ENCODE peak calls at places on chromosome 10, in seven cellular contexts. One of them, this sample, is unnamed.
A peak's percentile ranks its signal among the peaks of the same experiment; 100 is the strongest.

GRCh38 chr10:4825868-4826787 is at the start of gene AKR1E2:
- DNase-seq in H1: peak; percentile 81
- DNase-seq in HepG2: no peak
- DNase-seq in K562: peak; percentile 91
- DNase-seq in A549: peak; percentile 98
- DNase-seq in IMR-90: peak; percentile 79
- DNase-seq in GM12878: no peak
- DNase-seq in this sample: peak; percentile 95

GRCh38 chr10:92419740-92420553 is 129.0 kb downstream of the MARCHF5 start:
- DNase-seq in K562: no peak
- DNase-seq in IMR-90: peak; percentile 31
- DNase-seq in A549: no peak
- DNase-seq in H1: peak; percentile 66
- DNase-seq in HepG2: peak; percentile 42
- DNase-seq in GM12878: no peak
- DNase-seq in this sample: no peak

GRCh38 chr10:48285710-48286109 is 11.2 kb upstream of the FRMPD2 start:
- DNase-seq in GM12878: peak; percentile 94
- DNase-seq in IMR-90: no peak
- DNase-seq in HepG2: no peak
- DNase-seq in K562: no peak
- DNase-seq in A549: no peak
- DNase-seq in H1: no peak
- DNase-seq in this sample: no peak

GRCh38 chr10:7410306-7410799 is 481 bp downstream of the SFMBT2 start:
- DNase-seq in IMR-90: peak; percentile 10
- DNase-seq in GM12878: no peak
- DNase-seq in HepG2: no peak
- DNase-seq in A549: no peak
- DNase-seq in K562: peak; percentile 28
- DNase-seq in H1: peak; percentile 76
- DNase-seq in this sample: peak; percentile 60

GRCh38 chr10:62637249-62638061 is 167.1 kb upstream of the ADO start:
- DNase-seq in A549: no peak
- DNase-seq in H1: no peak
- DNase-seq in IMR-90: peak; percentile 61
- DNase-seq in HepG2: peak; percentile 7
- DNase-seq in K562: no peak
- DNase-seq in GM12878: peak; percentile 81
- DNase-seq in this sample: no peak

GRCh38 chr10:50988792-50989191 is 85.5 kb upstream of the PRKG1 start:
- DNase-seq in H1: no peak
- DNase-seq in IMR-90: peak; percentile 53
- DNase-seq in K562: no peak
- DNase-seq in HepG2: no peak
- DNase-seq in A549: no peak
- DNase-seq in GM12878: no peak
- DNase-seq in this sample: peak; percentile 27

GRCh38 chr10:67127441-67127840 is 201.6 kb downstream of the LRRTM3 start:
- DNase-seq in HepG2: no peak
- DNase-seq in A549: no peak
- DNase-seq in H1: no peak
- DNase-seq in IMR-90: no peak
- DNase-seq in GM12878: no peak
- DNase-seq in K562: no peak
- DNase-seq in this sample: no peak

GRCh38 chr10:12473491-12473890 is 124.1 kb downstream of the CAMK1D start:
- DNase-seq in GM12878: no peak
- DNase-seq in IMR-90: no peak
- DNase-seq in A549: no peak
- DNase-seq in HepG2: no peak
- DNase-seq in H1: no peak
- DNase-seq in K562: no peak
- DNase-seq in this sample: no peak

GRCh38 chr10:114239117-114239993 is at the start of gene VWA2:
- DNase-seq in H1: peak; percentile 86
- DNase-seq in HepG2: no peak
- DNase-seq in K562: no peak
- DNase-seq in GM12878: no peak
- DNase-seq in IMR-90: no peak
- DNase-seq in A549: peak; percentile 38
- DNase-seq in this sample: no peak

GRCh38 chr10:59537451-59537850 is 172.2 kb downstream of the SLC16A9 start:
- DNase-seq in K562: no peak
- DNase-seq in A549: no peak
- DNase-seq in HepG2: no peak
- DNase-seq in IMR-90: no peak
- DNase-seq in H1: no peak
- DNase-seq in GM12878: no peak
- DNase-seq in this sample: no peak

GRCh38 chr10:123346581-123346980 is 192.4 kb downstream of the BUB3 start:
- DNase-seq in H1: no peak
- DNase-seq in IMR-90: no peak
- DNase-seq in GM12878: no peak
- DNase-seq in HepG2: no peak
- DNase-seq in K562: no peak
- DNase-seq in A549: no peak
- DNase-seq in this sample: no peak

GRCh38 chr10:131111474-131112080 is 199.9 kb downstream of the TCERG1L start:
- DNase-seq in A549: no peak
- DNase-seq in K562: no peak
- DNase-seq in IMR-90: no peak
- DNase-seq in H1: no peak
- DNase-seq in GM12878: no peak
- DNase-seq in HepG2: no peak
- DNase-seq in this sample: no peak

GRCh38 chr10:131113892-131114291 is 197.6 kb downstream of the TCERG1L start:
- DNase-seq in GM12878: no peak
- DNase-seq in A549: no peak
- DNase-seq in HepG2: no peak
- DNase-seq in IMR-90: no peak
- DNase-seq in H1: no peak
- DNase-seq in K562: no peak
- DNase-seq in this sample: no peak

GRCh38 chr10:131114846-131115245 is 196.7 kb downstream of the TCERG1L start:
- DNase-seq in GM12878: no peak
- DNase-seq in A549: no peak
- DNase-seq in K562: no peak
- DNase-seq in H1: no peak
- DNase-seq in HepG2: no peak
- DNase-seq in IMR-90: no peak
- DNase-seq in this sample: no peak

GRCh38 chr10:131112691-131113090 is 198.8 kb downstream of the TCERG1L start:
- DNase-seq in GM12878: no peak
- DNase-seq in IMR-90: no peak
- DNase-seq in H1: no peak
- DNase-seq in K562: no peak
- DNase-seq in HepG2: no peak
- DNase-seq in A549: no peak
- DNase-seq in this sample: no peak

GRCh38 chr10:131113165-131113564 is 198.4 kb downstream of the TCERG1L start:
- DNase-seq in GM12878: no peak
- DNase-seq in HepG2: no peak
- DNase-seq in H1: no peak
- DNase-seq in A549: no peak
- DNase-seq in IMR-90: no peak
- DNase-seq in K562: no peak
- DNase-seq in this sample: no peak
- TF ChIP-seq RFX5 in GM12878: no peak
- TF ChIP-seq RFX5 in HepG2: no peak
- TF ChIP-seq RFX5 in H1: no peak
- TF ChIP-seq RFX5 in A549: no peak
- TF ChIP-seq RFX5 in IMR-90: no peak
- TF ChIP-seq RFX5 in K562: no peak
- TF ChIP-seq RFX5 in this sample: no peak

GRCh38 chr10:79380125-79380917 is 33.1 kb downstream of the PPIF start:
- DNase-seq in H1: no peak
- DNase-seq in HepG2: peak; percentile 92
- DNase-seq in A549: no peak
- DNase-seq in K562: no peak
- DNase-seq in GM12878: no peak
- DNase-seq in IMR-90: peak; percentile 44
- DNase-seq in this sample: no peak

GRCh38 chr10:79380918-79381775 is 33.9 kb downstream of the PPIF start:
- DNase-seq in A549: no peak
- DNase-seq in HepG2: no peak
- DNase-seq in GM12878: no peak
- DNase-seq in K562: peak; percentile 12
- DNase-seq in IMR-90: no peak
- DNase-seq in H1: no peak
- DNase-seq in this sample: no peak

GRCh38 chr10:79378383-79378646 is 31.0 kb downstream of the PPIF start:
- DNase-seq in A549: no peak
- DNase-seq in GM12878: no peak
- DNase-seq in H1: no peak
- DNase-seq in K562: no peak
- DNase-seq in IMR-90: no peak
- DNase-seq in HepG2: no peak
- DNase-seq in this sample: no peak

GRCh38 chr10:79378647-79379511 is 31.6 kb downstream of the PPIF start:
- DNase-seq in IMR-90: no peak
- DNase-seq in GM12878: no peak
- DNase-seq in H1: no peak
- DNase-seq in K562: peak; percentile 7
- DNase-seq in A549: no peak
- DNase-seq in HepG2: no peak
- DNase-seq in this sample: no peak

GRCh38 chr10:79379512-79380124 is 32.3 kb downstream of the PPIF start:
- DNase-seq in IMR-90: no peak
- DNase-seq in A549: no peak
- DNase-seq in HepG2: no peak
- DNase-seq in GM12878: no peak
- DNase-seq in K562: peak; percentile 9
- DNase-seq in H1: no peak
- DNase-seq in this sample: no peak
- TF ChIP-seq RFX5 in IMR-90: no peak
- TF ChIP-seq RFX5 in A549: no peak
- TF ChIP-seq RFX5 in HepG2: no peak
- TF ChIP-seq RFX5 in GM12878: no peak
- TF ChIP-seq RFX5 in K562: no peak
- TF ChIP-seq RFX5 in H1: no peak
- TF ChIP-seq RFX5 in this sample: no peak

GRCh38 chr10:97171001-97171400 is 14.8 kb downstream of the SLIT1 start:
- DNase-seq in A549: no peak
- DNase-seq in H1: no peak
- DNase-seq in GM12878: no peak
- DNase-seq in K562: no peak
- DNase-seq in IMR-90: no peak
- DNase-seq in HepG2: no peak
- DNase-seq in this sample: no peak

GRCh38 chr10:97168645-97169044 is 17.1 kb downstream of the SLIT1 start:
- DNase-seq in HepG2: no peak
- DNase-seq in GM12878: no peak
- DNase-seq in H1: no peak
- DNase-seq in K562: no peak
- DNase-seq in IMR-90: no peak
- DNase-seq in A549: no peak
- DNase-seq in this sample: no peak

GRCh38 chr10:97173036-97173435 is 12.7 kb downstream of the SLIT1 start:
- DNase-seq in H1: no peak
- DNase-seq in A549: no peak
- DNase-seq in K562: no peak
- DNase-seq in HepG2: no peak
- DNase-seq in GM12878: no peak
- DNase-seq in IMR-90: no peak
- DNase-seq in this sample: no peak

GRCh38 chr10:97169063-97169462 is 16.7 kb downstream of the SLIT1 start:
- DNase-seq in K562: no peak
- DNase-seq in H1: no peak
- DNase-seq in HepG2: no peak
- DNase-seq in IMR-90: no peak
- DNase-seq in A549: no peak
- DNase-seq in GM12878: no peak
- DNase-seq in this sample: no peak

DNA sequence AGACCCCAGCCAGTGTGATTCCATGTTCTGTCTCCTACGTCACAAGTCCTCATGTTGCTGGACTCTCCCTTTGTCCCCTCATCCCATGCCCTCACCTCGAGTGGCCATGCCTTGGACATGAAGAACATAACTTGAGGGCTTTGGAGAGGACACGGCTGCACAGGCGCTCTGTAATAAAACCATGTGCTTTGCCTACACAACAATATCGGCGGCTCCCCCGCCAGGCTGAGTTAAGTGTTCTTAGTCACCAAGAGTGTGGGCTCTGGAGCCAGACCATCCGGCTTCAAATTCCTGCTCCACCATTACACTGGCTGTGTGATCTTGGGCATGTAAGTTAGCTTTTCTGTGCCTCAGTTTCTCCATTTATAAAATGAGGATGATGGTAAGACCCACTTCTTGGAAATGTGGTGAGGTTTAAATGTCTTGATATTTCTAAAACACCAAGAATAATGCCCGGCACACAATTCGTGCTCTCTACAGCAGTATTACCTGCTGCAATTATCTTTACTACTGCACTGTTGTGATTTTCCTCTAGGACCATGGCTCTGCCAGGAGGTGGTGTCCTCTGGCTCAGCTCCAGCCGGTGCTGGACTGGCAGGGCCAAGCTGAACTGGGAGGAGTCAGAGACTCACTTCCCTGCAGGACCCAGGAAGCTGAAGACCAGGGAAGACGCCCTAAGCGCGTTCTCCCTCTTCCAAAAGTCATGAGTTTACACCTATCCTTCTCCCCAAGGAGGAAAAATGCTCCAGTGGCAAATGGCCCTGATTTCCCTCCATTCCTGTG is 15.7 kb downstream of the SLIT1 start:
- DNase-seq in HepG2: no peak
- DNase-seq in A549: peak; percentile 22
- DNase-seq in IMR-90: no peak
- DNase-seq in K562: no peak
- DNase-seq in H1: no peak
- DNase-seq in GM12878: no peak
- DNase-seq in this sample: no peak
- TF ChIP-seq RFX5 in HepG2: no peak
- TF ChIP-seq RFX5 in A549: no peak
- TF ChIP-seq RFX5 in IMR-90: no peak
- TF ChIP-seq RFX5 in K562: no peak
- TF ChIP-seq RFX5 in H1: no peak
- TF ChIP-seq RFX5 in GM12878: no peak
- TF ChIP-seq RFX5 in this sample: no peak

GRCh38 chr10:44907576-44907975 is 3.6 kb upstream of the TMEM72 start:
- DNase-seq in HepG2: no peak
- DNase-seq in A549: no peak
- DNase-seq in K562: no peak
- DNase-seq in H1: no peak
- DNase-seq in GM12878: no peak
- DNase-seq in IMR-90: no peak
- DNase-seq in this sample: no peak

GRCh38 chr10:44909910-44910309 is 1.2 kb upstream of the TMEM72 start:
- DNase-seq in HepG2: no peak
- DNase-seq in H1: no peak
- DNase-seq in GM12878: no peak
- DNase-seq in K562: no peak
- DNase-seq in A549: no peak
- DNase-seq in IMR-90: no peak
- DNase-seq in this sample: no peak

GRCh38 chr10:44906476-44906875 is 4.7 kb upstream of the TMEM72 start:
- DNase-seq in A549: no peak
- DNase-seq in GM12878: no peak
- DNase-seq in IMR-90: no peak
- DNase-seq in K562: no peak
- DNase-seq in H1: no peak
- DNase-seq in HepG2: no peak
- DNase-seq in this sample: no peak

GRCh38 chr10:44908936-44909335 is 2.2 kb upstream of the TMEM72 start:
- DNase-seq in H1: no peak
- DNase-seq in HepG2: no peak
- DNase-seq in IMR-90: no peak
- DNase-seq in K562: no peak
- DNase-seq in A549: no peak
- DNase-seq in GM12878: no peak
- DNase-seq in this sample: no peak

GRCh38 chr10:44908071-44908709 is 2.9 kb upstream of the TMEM72 start:
- DNase-seq in GM12878: no peak
- DNase-seq in K562: no peak
- DNase-seq in HepG2: no peak
- DNase-seq in A549: no peak
- DNase-seq in H1: peak; percentile 53
- DNase-seq in IMR-90: peak; percentile 59
- DNase-seq in this sample: no peak
- TF ChIP-seq RFX5 in GM12878: no peak
- TF ChIP-seq RFX5 in K562: no peak
- TF ChIP-seq RFX5 in HepG2: no peak
- TF ChIP-seq RFX5 in A549: no peak
- TF ChIP-seq RFX5 in H1: no peak
- TF ChIP-seq RFX5 in IMR-90: no peak
- TF ChIP-seq RFX5 in this sample: no peak

This sample was measured in SK-N-SH.